ENCODE peak calls at places on chromosomes 3 and 15, in nine cellular contexts. E, A, B, V, U, T, Q, W and P are unnamed samples.

GRCh38 chr15:70535071-70535954 is 228.0 kb downstream of the UACA start:
- DNase-seq in T (peak; percentile 80), E (no peak), B (no peak), Q (no peak), W (peak; percentile 16), A (peak; percentile 80), V (no peak), U (no peak), P (peak; percentile 40)

GRCh38 chr3:39809995-39810595 is 686 bp downstream of the MYRIP start:
- DNase-seq in B (no peak), W (no peak), V (no peak), Q (no peak), U (no peak), A (no peak), E (no peak), T (no peak), P (peak; percentile 17)

GRCh38 chr15:88391700-88392099 is 75.5 kb downstream of the MRPL46 start:
- DNase-seq in Q (no peak), V (no peak), B (no peak), A (no peak), E (no peak), U (no peak), W (no peak), T (no peak), P (no peak)

GRCh38 chr3:185153170-185153733 is 392 bp upstream of the C3orf70 start:
- DNase-seq in B (peak; percentile 69), T (no peak), E (peak; percentile 53), Q (no peak), A (peak; percentile 10), U (no peak), W (peak; percentile 22), V (no peak), P (peak; percentile 11)

GRCh38 chr15:31344824-31345605 is 18.4 kb downstream of the KLF13 start:
- DNase-seq in V (no peak), Q (no peak), E (no peak), T (no peak), U (peak; percentile 69), W (no peak), B (no peak), A (peak; percentile 75), P (peak; percentile 63)

GRCh38 chr15:79371581-79371980 is 60.6 kb upstream of the MINAR1 start:
- DNase-seq in V (no peak), T (no peak), W (no peak), Q (no peak), E (no peak), A (no peak), U (no peak), B (no peak), P (no peak)

GRCh38 chr3:182920515-182921084 is 59.7 kb downstream of the DCUN1D1 start:
- DNase-seq in E (no peak), B (no peak), V (peak; percentile 20), T (no peak), Q (no peak), U (no peak), W (peak; percentile 49), A (no peak), P (no peak)

GRCh38 chr3:157311633-157312365 is 124.9 kb upstream of the PTX3 start:
- DNase-seq in W (peak; percentile 85), B (no peak), T (no peak), U (no peak), Q (no peak), V (peak; percentile 98), A (no peak), E (no peak), P (no peak)

GRCh38 chr15:48285329-48286214 is 45.7 kb upstream of the DUT start:
- DNase-seq in A (peak; percentile 61), Q (no peak), E (peak; percentile 73), T (no peak), V (peak; percentile 94), B (peak; percentile 69), U (peak; percentile 61), W (peak; percentile 81), P (peak; percentile 53)

GRCh38 chr3:189701934-189702693 is 70.9 kb downstream of the TP63 start:
- DNase-seq in A (no peak), U (no peak), V (no peak), W (peak; percentile 53), T (no peak), Q (no peak), B (no peak), E (no peak), P (no peak)

GRCh38 chr3:14298442-14298841 is 104.0 kb upstream of the SLC6A6 start:
- DNase-seq in Q (no peak), U (no peak), B (peak; percentile 28), W (no peak), A (no peak), V (no peak), E (no peak), T (no peak), P (no peak)

DNA sequence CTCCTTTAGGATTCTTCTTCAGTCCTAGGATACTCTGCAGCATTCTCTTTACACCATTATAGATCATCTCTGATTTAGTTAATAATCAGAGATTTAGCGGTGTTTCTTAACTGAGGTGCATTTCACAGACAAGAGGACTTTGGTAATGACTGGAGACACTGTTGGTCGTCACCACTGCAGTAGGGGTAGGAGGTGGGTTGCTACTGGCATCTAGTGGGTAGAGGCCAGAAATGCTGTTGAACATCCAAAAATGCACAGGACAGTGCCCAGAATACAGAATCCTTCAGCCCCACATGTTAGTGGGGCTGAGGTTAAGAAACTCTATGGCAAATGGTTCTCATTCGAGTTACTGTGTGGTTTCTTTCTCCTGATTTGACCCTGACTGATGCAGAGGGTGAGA is 80.4 kb upstream of the LMCD1 start:
- DNase-seq in V (no peak), T (no peak), A (peak; percentile 14), Q (no peak), B (no peak), W (peak; percentile 82), E (no peak), U (no peak), P (no peak)
- TF ChIP-seq CTCF in V (no peak), T (no peak), A (no peak), Q (no peak), B (no peak), W (peak; percentile 76), E (no peak), U (no peak), P (no peak)

GRCh38 chr15:57732526-57733331 is 26.2 kb downstream of the POLR2M start:
- DNase-seq in T (peak; percentile 52), W (peak; percentile 68), U (peak; percentile 45), Q (peak; percentile 90), V (peak; percentile 67), B (no peak), A (peak; percentile 69), E (peak; percentile 70), P (peak; percentile 55)

GRCh38 chr15:57736591-57736990 is 30.1 kb downstream of the POLR2M start:
- DNase-seq in A (no peak), W (no peak), T (no peak), B (no peak), V (no peak), Q (no peak), E (no peak), U (no peak), P (no peak)

GRCh38 chr15:57735406-57735805 is 28.9 kb downstream of the POLR2M start:
- DNase-seq in A (no peak), E (no peak), W (peak; percentile 15), Q (peak; percentile 50), U (no peak), T (no peak), V (no peak), B (no peak), P (no peak)

GRCh38 chr15:57735891-57736290 is 29.4 kb downstream of the POLR2M start:
- DNase-seq in V (no peak), A (no peak), B (no peak), T (no peak), U (no peak), E (no peak), W (no peak), Q (no peak), P (no peak)

DNA sequence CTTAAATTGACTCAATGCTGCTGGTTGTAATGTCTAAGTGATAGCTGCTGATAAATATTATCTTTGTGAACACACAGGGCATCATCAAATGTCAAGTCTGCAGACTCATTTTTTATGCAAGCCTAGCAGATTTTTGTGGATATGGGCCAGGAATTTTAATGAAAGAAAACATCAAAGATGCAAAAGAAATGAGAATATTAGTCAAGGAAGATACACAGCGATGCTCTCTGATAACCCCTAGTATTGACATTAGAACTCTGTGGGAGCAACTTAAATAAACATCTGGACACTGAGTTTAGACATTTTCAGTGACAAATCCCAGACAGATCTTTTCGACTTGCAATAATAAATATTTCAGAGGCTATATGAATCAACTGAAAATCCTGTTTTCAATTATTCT is 28.3 kb downstream of the POLR2M start:
- DNase-seq in Q (no peak), A (no peak), B (no peak), E (no peak), W (no peak), U (no peak), V (no peak), T (no peak), P (no peak)
- TF ChIP-seq CTCF in Q (no peak), A (no peak), B (no peak), E (no peak), W (no peak), U (no peak), V (no peak), T (no peak), P (no peak)

GRCh38 chr15:34209421-34210282 is at the start of gene KATNBL1:
- DNase-seq in T (peak; percentile 98), V (peak; percentile 91), W (peak; percentile 97), E (peak; percentile 99), B (peak; percentile 97), A (peak; percentile 98), U (peak; percentile 97), Q (peak; percentile 98), P (peak; percentile 97)

GRCh38 chr15:34214135-34214534 is 4.2 kb upstream of the KATNBL1 start:
- DNase-seq in V (no peak), E (no peak), T (no peak), Q (no peak), W (no peak), A (no peak), U (no peak), B (no peak), P (no peak)

GRCh38 chr15:34217587-34218225 is 7.1 kb upstream of the EMC4 start:
- DNase-seq in W (peak; percentile 21), Q (no peak), U (no peak), A (no peak), B (no peak), E (no peak), T (no peak), V (no peak), P (no peak)

GRCh38 chr15:34216527-34217270 is 6.8 kb upstream of the KATNBL1 start:
- DNase-seq in T (no peak), B (no peak), Q (no peak), W (no peak), U (no peak), V (no peak), A (no peak), E (no peak), P (no peak)

DNA sequence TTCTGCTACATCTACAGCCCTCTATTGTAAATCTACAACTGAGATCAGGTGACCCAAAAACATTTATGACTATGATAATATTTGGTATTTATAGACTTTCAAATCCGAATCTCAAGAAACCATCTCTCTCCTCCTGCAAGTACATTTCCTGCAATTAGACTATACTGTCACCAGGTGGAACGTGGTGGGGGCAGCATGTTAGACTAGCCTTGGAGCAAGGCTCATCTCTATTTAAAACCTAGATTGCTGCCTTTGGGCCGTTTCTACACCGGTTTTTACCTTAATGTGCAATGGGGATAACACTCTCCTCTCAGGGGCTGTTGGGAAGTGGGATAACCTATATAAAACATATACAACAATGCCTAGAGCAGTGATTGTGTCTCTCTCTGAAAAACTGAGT is 3.8 kb upstream of the KATNBL1 start:
- DNase-seq in V (no peak), U (no peak), E (no peak), B (no peak), A (peak; percentile 15), W (no peak), Q (no peak), T (no peak), P (no peak)
- TF ChIP-seq CTCF in V (no peak), U (no peak), E (no peak), B (no peak), A (no peak), W (no peak), Q (no peak), T (no peak), P (no peak)

GRCh38 chr3:61631108-61631769 is 69.9 kb downstream of the PTPRG start:
- DNase-seq in T (no peak), E (no peak), U (no peak), Q (no peak), V (no peak), B (no peak), A (no peak), W (no peak), P (no peak)
- TF ChIP-seq CTCF in T (no peak), E (no peak), U (no peak), Q (no peak), V (no peak), B (no peak), A (no peak), W (no peak), P (no peak)